ENCODE peak calls at places on chromosomes 16 and 17, in nine cellular contexts. T is PC-3, K is ascending aorta, A is pancreas, M is heart left ventricle, V is WERI-Rb-1, B is astrocyte, D is upper lobe of right lung, I is tibial artery. O is an unnamed sample. For H3K27me3, the result is how much of the 10 kb centered on the place peaks cover.

GRCh38 chr16:10949424-10949970 is 5.1 kb downstream of the CLEC16A start:
- DNase-seq in I (no peak), K (peak), M (no peak), V (no peak), T (peak), D (no peak), B (peak), A (no peak), O (no peak)

GRCh38 chr17:40015005-40015997 is at the start of gene CSF3:
- DNase-seq in K (no peak), M (no peak), D (peak), I (no peak), T (no peak), A (no peak), B (no peak), V (no peak), O (peak)

GRCh38 chr16:25264599-25264998 is 7.0 kb upstream of the ZKSCAN2 start:
- DNase-seq in M (no peak), A (no peak), K (no peak), T (peak), B (no peak), D (no peak), V (no peak), I (no peak), O (no peak)

GRCh38 chr17:65062168-65062915 is 5.8 kb upstream of the GNA13 start:
- DNase-seq in T (peak), D (no peak), I (no peak), B (no peak), K (no peak), A (no peak), V (no peak), M (no peak), O (no peak)

GRCh38 chr16:22323998-22324786 is 27.0 kb downstream of the POLR3E start:
- DNase-seq in B (no peak), T (no peak), I (no peak), D (peak), M (no peak), V (no peak), K (no peak), A (no peak), O (no peak)

GRCh38 chr16:24700549-24701392 is 28.7 kb upstream of the TNRC6A start:
- DNase-seq in A (peak), T (peak), D (no peak), M (peak), K (peak), V (no peak), B (peak), I (peak), O (peak)

GRCh38 chr17:31724619-31725018 is 134.4 kb downstream of the COPRS start:
- DNase-seq in K (peak), A (no peak), T (no peak), D (no peak), B (peak), M (no peak), I (no peak), V (no peak), O (no peak)

GRCh38 chr17:38428150-38428642 is at the start of gene ARHGAP23:
- DNase-seq in I (peak), K (peak), B (peak), A (peak), M (peak), D (peak), T (peak), V (no peak), O (no peak)

GRCh38 chr16:177394-177822 is 928 bp downstream of the HBA1 start:
- DNase-seq in B (no peak), M (peak), K (no peak), T (no peak), V (no peak), I (no peak), A (no peak), D (no peak), O (no peak)

GRCh38 chr16:50999181-50999580 is 151.9 kb downstream of the SALL1 start:
- DNase-seq in D (no peak), M (no peak), B (no peak), I (no peak), K (no peak), A (no peak), V (no peak), T (no peak), O (no peak)

GRCh38 chr16:66491716-66492064 is 58.2 kb downstream of the TK2 start:
- DNase-seq in I (peak), V (no peak), A (no peak), B (no peak), K (peak), D (no peak), T (no peak), M (no peak), O (no peak)

GRCh38 chr17:65550075-65550635 is 11.3 kb downstream of the AXIN2 start:
- DNase-seq in M (no peak), A (no peak), B (no peak), V (no peak), K (no peak), T (no peak), I (no peak), D (no peak), O (no peak)

GRCh38 chr16:66357523-66357928 is 9.0 kb upstream of the CDH5 start:
- DNase-seq in T (peak), A (peak), I (no peak), B (peak), M (no peak), K (peak), V (peak), D (no peak), O (peak)

GRCh38 chr17:45968732-45969131 is 30.3 kb upstream of the STH start:
- DNase-seq in B (no peak), V (no peak), M (no peak), I (no peak), T (no peak), K (no peak), A (no peak), D (no peak), O (no peak)
- H3K27me3 ChIP-seq in B (under half), V (under half), M (under half), I (under half), T (under half), K (under half), A (under half), D (under half), O (under half)

DNA sequence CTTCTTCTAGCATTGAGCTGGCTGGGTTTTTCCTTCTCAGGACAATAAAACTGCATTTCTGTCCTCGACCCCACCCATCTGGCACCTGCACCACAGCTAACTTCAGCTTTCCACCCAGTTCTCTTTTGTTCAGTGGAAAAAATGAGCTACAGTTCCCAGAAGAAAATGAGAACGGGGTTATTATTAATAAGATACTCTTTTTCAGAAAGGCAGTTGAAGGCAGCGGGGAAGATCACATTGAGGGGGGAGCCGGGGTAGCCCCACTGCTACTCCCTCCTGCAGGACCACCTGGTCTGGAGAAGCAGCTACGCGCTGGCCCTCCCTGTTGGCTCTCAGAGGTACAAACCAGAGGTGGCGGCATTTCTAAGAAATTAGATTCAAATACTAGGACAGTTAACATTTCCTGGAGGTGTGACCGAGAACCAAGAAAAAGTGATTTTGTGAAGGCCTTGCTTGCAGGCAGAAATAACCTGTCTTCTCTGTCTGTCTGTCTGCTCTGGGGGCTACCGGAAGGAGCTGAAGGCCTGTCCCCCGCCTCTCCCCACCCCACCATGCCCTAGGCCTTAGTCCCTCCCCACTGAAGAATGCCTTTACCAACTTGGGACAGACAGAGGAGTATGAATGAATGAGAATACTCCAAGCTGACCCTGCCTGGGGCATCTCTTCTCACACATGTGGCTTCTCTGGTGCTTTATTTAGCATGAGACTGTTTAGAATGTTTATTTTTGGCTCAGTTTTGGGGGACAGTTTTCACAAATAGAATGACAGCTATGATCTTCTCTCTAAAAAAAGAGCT is 123.8 kb downstream of the XYLT1 start:
- DNase-seq in V (no peak), I (peak), K (no peak), B (no peak), A (no peak), M (no peak), T (no peak), D (no peak), O (no peak)
- H3K4me3 ChIP-seq in V (no peak), I (no peak), K (no peak), B (no peak), A (no peak), M (no peak), T (no peak), D (no peak), O (no peak)

GRCh38 chr16:84742561-84743200 is 42.9 kb downstream of the USP10 start:
- DNase-seq in T (no peak), K (no peak), A (no peak), V (no peak), B (no peak), M (no peak), D (no peak), I (no peak), O (no peak)

GRCh38 chr16:84746875-84747274 is 47.1 kb downstream of the USP10 start:
- DNase-seq in I (no peak), A (no peak), M (no peak), T (no peak), V (no peak), D (no peak), K (no peak), B (no peak), O (no peak)

GRCh38 chr16:84749815-84750214 is 50.0 kb downstream of the USP10 start:
- DNase-seq in A (no peak), B (no peak), D (no peak), K (no peak), V (no peak), M (no peak), T (no peak), I (no peak), O (no peak)

GRCh38 chr16:84749072-84749471 is 49.3 kb downstream of the USP10 start:
- DNase-seq in I (no peak), V (no peak), A (no peak), D (no peak), B (no peak), T (no peak), K (no peak), M (no peak), O (no peak)

GRCh38 chr16:84746231-84746630 is 46.4 kb downstream of the USP10 start:
- DNase-seq in M (no peak), T (no peak), B (no peak), K (no peak), V (no peak), I (no peak), A (no peak), D (no peak), O (no peak)
- H3K27ac ChIP-seq in M (no peak), T (no peak), B (no peak), K (no peak), V (no peak), I (no peak), A (no peak), D (no peak), O (no peak)

GRCh38 chr16:86882586-86883280 is 304.4 kb downstream of the FOXL1 start:
- DNase-seq in M (no peak), K (peak), A (no peak), D (peak), I (peak), T (peak), V (peak), B (peak), O (no peak)

GRCh38 chr16:86879268-86879667 is 300.9 kb downstream of the FOXL1 start:
- DNase-seq in I (no peak), A (no peak), B (no peak), D (peak), V (no peak), T (no peak), K (no peak), M (no peak), O (no peak)

GRCh38 chr16:86881118-86881510 is 302.8 kb downstream of the FOXL1 start:
- DNase-seq in A (no peak), D (no peak), I (no peak), T (no peak), B (no peak), V (no peak), M (no peak), K (no peak), O (no peak)

GRCh38 chr16:86878290-86879160 is 300.2 kb downstream of the FOXL1 start:
- DNase-seq in I (no peak), D (peak), T (no peak), K (no peak), M (no peak), A (no peak), B (no peak), V (no peak), O (no peak)

GRCh38 chr16:86880316-86881117 is 302.2 kb downstream of the FOXL1 start:
- DNase-seq in D (peak), T (no peak), A (no peak), K (no peak), I (no peak), M (no peak), V (no peak), B (peak), O (no peak)
- H3K27me3 ChIP-seq in D (under half), T (under half), A (under half), K (under half), I (under half), M (under half), V (under half), B (under half), O (under half)